ENCODE peak calls at places on chromosomes 3 and 15, in six cellular contexts. G is neuronal stem cell, E is IMR-90, N is H1, T is mesendoderm, C is trophoblast cell. U is an unnamed sample.
A peak's percentile ranks its signal among the peaks of the same experiment; 100 is the strongest.

GRCh38 chr15:68285243-68285980 is 7.9 kb downstream of the FEM1B start:
- DNase-seq in G (no peak), E (no peak), N (no peak), T (no peak), C (no peak), U (no peak)

GRCh38 chr15:40282144-40282869 is 557 bp downstream of the ANKRD63 start:
- DNase-seq in G (no peak), E (no peak), N (peak; percentile 86), T (peak; percentile 61), C (peak; percentile 45), U (peak; percentile 34)

GRCh38 chr3:141618511-141618910 is 119.6 kb upstream of the RNF7 start:
- DNase-seq in G (no peak), E (no peak), N (no peak), T (no peak), C (no peak), U (no peak)

GRCh38 chr3:137217733-137218132 is 259.9 kb downstream of the IL20RB start:
- DNase-seq in G (no peak), E (no peak), N (peak; percentile 79), T (peak; percentile 47), C (no peak), U (no peak)

GRCh38 chr3:105466495-105467080 is 99.9 kb downstream of the ALCAM start:
- DNase-seq in G (no peak), E (no peak), N (no peak), T (no peak), C (no peak), U (no peak)

GRCh38 chr15:66785637-66786036 is 83.6 kb downstream of the SMAD6 start:
- DNase-seq in G (no peak), E (peak; percentile 86), N (no peak), T (no peak), C (no peak), U (peak; percentile 94)

GRCh38 chr3:64295594-64295993 is 70.3 kb upstream of the PRICKLE2 start:
- DNase-seq in G (no peak), E (peak; percentile 94), N (no peak), T (no peak), C (no peak), U (peak; percentile 77)

GRCh38 chr15:35771878-35772442 is 226.0 kb upstream of the DPH6 start:
- DNase-seq in G (no peak), E (no peak), N (no peak), T (no peak), C (no peak), U (no peak)

GRCh38 chr15:98801234-98801561 is 152.9 kb downstream of the IGF1R start:
- DNase-seq in G (peak; percentile 62), E (no peak), N (no peak), T (peak; percentile 67), C (no peak), U (no peak)

GRCh38 chr15:36106640-36107335 is 472.6 kb upstream of the CDIN1 start:
- DNase-seq in G (no peak), E (no peak), N (no peak), T (no peak), C (no peak), U (no peak)

GRCh38 chr15:77859491-77860060 is 217.9 kb downstream of the TBC1D2B start:
- DNase-seq in G (no peak), E (no peak), N (no peak), T (peak; percentile 49), C (no peak), U (no peak)

GRCh38 chr3:107235923-107236315 is 141.3 kb upstream of the CCDC54 start:
- DNase-seq in G (peak; percentile 66), E (peak; percentile 89), N (no peak), T (peak; percentile 81), C (peak; percentile 70), U (peak; percentile 89)

GRCh38 chr15:63019539-63020109 is 22.9 kb upstream of the TPM1 start:
- DNase-seq in G (no peak), E (peak; percentile 95), N (no peak), T (peak; percentile 65), C (peak; percentile 97), U (peak; percentile 78)

GRCh38 chr3:140859592-140860336 is 81.9 kb upstream of the SLC25A36 start:
- DNase-seq in G (no peak), E (no peak), N (no peak), T (no peak), C (no peak), U (no peak)

GRCh38 chr3:195075941-195076875 is 194.8 kb downstream of the XXYLT1 start:
- DNase-seq in G (no peak), E (no peak), N (no peak), T (no peak), C (no peak), U (no peak)

GRCh38 chr3:114499986-114500385 is 206.2 kb downstream of the TIGIT start:
- DNase-seq in G (no peak), E (no peak), N (no peak), T (no peak), C (no peak), U (peak; percentile 17)

GRCh38 chr3:58429657-58430056 is 4.0 kb downstream of the PDHB start:
- DNase-seq in G (no peak), E (peak; percentile 74), N (no peak), T (no peak), C (no peak), U (no peak)

GRCh38 chr3:183439510-183439909 is 11.1 kb upstream of the MCF2L2 start:
- DNase-seq in G (no peak), E (no peak), N (no peak), T (no peak), C (no peak), U (no peak)

GRCh38 chr3:88713233-88713691 is 394.2 kb upstream of the EPHA3 start:
- DNase-seq in G (no peak), E (peak; percentile 25), N (no peak), T (no peak), C (no peak), U (no peak)

GRCh38 chr3:175005881-175006280 is 146.7 kb downstream of the NAALADL2 start:
- DNase-seq in G (no peak), E (no peak), N (no peak), T (peak; percentile 58), C (no peak), U (no peak)

GRCh38 chr3:104291437-104291851 is 1075.3 kb upstream of the ALCAM start:
- DNase-seq in G (no peak), E (no peak), N (no peak), T (no peak), C (no peak), U (peak; percentile 39)

GRCh38 chr3:122973893-122974615 is 53.5 kb downstream of the SEMA5B start:
- DNase-seq in G (no peak), E (no peak), N (no peak), T (no peak), C (peak; percentile 64), U (no peak)

GRCh38 chr3:67018105-67018788 is 20.1 kb downstream of the KBTBD8 start:
- DNase-seq in G (no peak), E (no peak), N (no peak), T (no peak), C (peak; percentile 30), U (peak; percentile 16)

GRCh38 chr3:53523346-53523745 is 28.9 kb downstream of the CACNA1D start:
- DNase-seq in G (no peak), E (no peak), N (no peak), T (no peak), C (no peak), U (no peak)

GRCh38 chr3:126927846-126928245 is 55.1 kb upstream of the PLXNA1 start:
- DNase-seq in G (no peak), E (no peak), N (no peak), T (peak; percentile 40), C (no peak), U (peak; percentile 26)

GRCh38 chr3:151456065-151456464 is 4.8 kb downstream of the IGSF10 start:
- DNase-seq in G (no peak), E (no peak), N (no peak), T (no peak), C (no peak), U (no peak)

GRCh38 chr3:151460240-151460639 is 621 bp downstream of the IGSF10 start:
- DNase-seq in G (no peak), E (no peak), N (no peak), T (no peak), C (no peak), U (no peak)

GRCh38 chr3:151460774-151461450 is at the start of gene IGSF10:
- DNase-seq in G (peak; percentile 14), E (no peak), N (peak; percentile 69), T (no peak), C (no peak), U (no peak)

GRCh38 chr3:151462278-151462779 is 1.5 kb upstream of the IGSF10 start:
- DNase-seq in G (no peak), E (no peak), N (no peak), T (no peak), C (no peak), U (no peak)

DNA sequence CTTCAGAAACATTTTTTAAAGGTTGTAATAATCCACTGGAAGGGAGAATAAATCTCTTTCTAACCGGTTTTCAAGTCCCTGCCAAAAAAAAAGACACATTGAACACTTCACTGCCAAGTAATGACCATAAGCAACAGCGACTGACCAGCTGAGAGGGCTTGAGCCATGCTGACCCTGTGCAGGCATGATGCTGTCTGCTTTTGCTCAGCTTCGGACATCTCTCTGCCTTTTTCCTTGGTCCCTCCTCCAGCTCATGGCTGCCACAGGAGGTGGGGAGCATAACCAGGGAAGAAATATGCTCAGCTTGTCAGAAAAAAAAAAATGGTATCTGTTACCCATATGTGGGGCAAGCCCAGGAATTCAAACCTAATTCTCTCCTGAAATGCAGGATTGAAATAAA is 1.5 kb downstream of the IGSF10 start:
- DNase-seq in G (no peak), E (no peak), N (no peak), T (no peak), C (no peak), U (no peak)
- H3K4ac ChIP-seq in G (no peak overlapping the region), E (no peak overlapping the region), N (no peak overlapping the region), T (no peak overlapping the region), C (no peak overlapping the region), U (no peak overlapping the region)

GRCh38 chr15:70633394-70633793 is 130.0 kb downstream of the UACA start:
- DNase-seq in G (no peak), E (no peak), N (no peak), T (peak; percentile 26), C (peak; percentile 3), U (no peak)

GRCh38 chr15:70632981-70633380 is 130.4 kb downstream of the UACA start:
- DNase-seq in G (peak; percentile 39), E (no peak), N (no peak), T (no peak), C (no peak), U (no peak)

GRCh38 chr15:70636540-70637165 is 126.7 kb downstream of the UACA start:
- DNase-seq in G (no peak), E (no peak), N (no peak), T (peak; percentile 51), C (no peak), U (peak; percentile 37)

GRCh38 chr15:70632079-70632850 is 131.1 kb downstream of the UACA start:
- DNase-seq in G (no peak), E (peak; percentile 71), N (no peak), T (no peak), C (no peak), U (no peak)

GRCh38 chr15:70635895-70636294 is 127.5 kb downstream of the UACA start:
- DNase-seq in G (no peak), E (no peak), N (no peak), T (no peak), C (no peak), U (no peak)
- H3K4me3 ChIP-seq in G (no peak overlapping the region), E (no peak overlapping the region), N (no peak overlapping the region), T (no peak overlapping the region), C (no peak overlapping the region), U (no peak overlapping the region)

GRCh38 chr3:134325722-134326121 is 48.5 kb downstream of the AMOTL2 start:
- DNase-seq in G (no peak), E (no peak), N (no peak), T (no peak), C (no peak), U (no peak)
- H3K4ac ChIP-seq in G (peak overlapping the region; percentile 93), E (peak overlapping the region; percentile 96), N (no peak overlapping the region), T (peak overlapping the region; percentile 83), C (peak overlapping the region; percentile 99), U (peak overlapping the region; percentile 19)

GRCh38 chr15:32952901-32953889 is 235.4 kb downstream of the GREM1 start:
- DNase-seq in G (no peak), E (peak; percentile 59), N (peak; percentile 49), T (peak; percentile 29), C (no peak), U (no peak)
- H3K4me3 ChIP-seq in G (no peak overlapping the region), E (no peak overlapping the region), N (peak overlapping the region; percentile 23), T (no peak overlapping the region), C (no peak overlapping the region), U (peak overlapping the region; percentile 37)

U was measured in mesenchymal stem cell.